ENCODE peak calls at places on chromosomes 4 and X, in seven cellular contexts. B, U, S, T, Y, N and V are unnamed samples.

GRCh38 chr4:41384992-41385391 is 128.3 kb downstream of the UCHL1 start:
- DNase-seq in S (no peak), T (peak; percentile 77), N (no peak), B (no peak), Y (peak; percentile 78), U (no peak), V (no peak)

GRCh38 chrX:99494668-99495067 is 915.4 kb downstream of the PCDH19 start:
- DNase-seq in Y (no peak), T (no peak), U (no peak), B (no peak), N (no peak), S (no peak), V (no peak)

GRCh38 chr4:56129431-56129861 is 180.7 kb downstream of the CEP135 start:
- DNase-seq in U (peak; percentile 1), S (no peak), N (no peak), T (peak; percentile 84), B (no peak), Y (no peak), V (no peak)

GRCh38 chr4:148376151-148376550 is 66.1 kb downstream of the NR3C2 start:
- DNase-seq in T (peak; percentile 76), N (no peak), U (no peak), S (no peak), B (no peak), Y (no peak), V (no peak)

GRCh38 chrX:109629310-109629709 is 4.3 kb upstream of the KCNE5 start:
- DNase-seq in Y (no peak), U (no peak), S (no peak), B (peak; percentile 2), N (no peak), T (no peak), V (no peak)

GRCh38 chrX:6041630-6042029 is 187.0 kb downstream of the NLGN4X start:
- DNase-seq in B (no peak), N (no peak), S (no peak), Y (no peak), U (no peak), T (no peak), V (no peak)

GRCh38 chr4:187176261-187176910 is 452.7 kb upstream of the FAT1 start:
- DNase-seq in B (no peak), U (no peak), T (no peak), S (no peak), Y (no peak), N (no peak), V (no peak)

GRCh38 chrX:11111038-11111851 is at the start of gene HCCS:
- DNase-seq in T (peak; percentile 89), S (no peak), N (peak; percentile 37), Y (peak; percentile 92), U (peak; percentile 65), B (peak; percentile 70), V (peak; percentile 74)

GRCh38 chrX:29841750-29842149 is 373.6 kb upstream of the MAGEB2 start:
- DNase-seq in Y (no peak), N (peak; percentile 18), T (no peak), S (no peak), U (no peak), B (no peak), V (no peak)